ENCODE peak calls at places on chromosomes 11 and 22, in nine cellular contexts. One of them, this sample, is unnamed.

GRCh38 chr11:125956371-125956770 is 10.5 kb downstream of the VSIG10L2 start:
- DNase-seq in KBM-7: no peak
- DNase-seq in activated CD4-positive, alpha-beta T cell treated with anti-CD3 and anti-CD28 coated beads for 24 hours: no peak
- DNase-seq in NCI-H2029 treated with DMSO at 0.1 percent for 48 hours: no peak
- DNase-seq in AG09309: no peak
- DNase-seq in GM20000: no peak
- DNase-seq in left ventricle myocardium inferior: peak
- DNase-seq in activated CD4-positive, alpha-beta memory T cell treated with anti-CD3 and anti-CD28 coated beads, Interleukin-2, amount 10 ng/mL, durations not matched to agents 7 days and 5 days: no peak
- DNase-seq in EL: no peak
- DNase-seq in this sample: no peak

GRCh38 chr11:44977493-44977984 is 26.9 kb upstream of the TP53I11 start:
- DNase-seq in activated CD4-positive, alpha-beta T cell treated with anti-CD3 and anti-CD28 coated beads for 24 hours: no peak
- DNase-seq in AG09309: no peak
- DNase-seq in GM20000: no peak
- DNase-seq in activated CD4-positive, alpha-beta memory T cell treated with anti-CD3 and anti-CD28 coated beads, Interleukin-2, amount 10 ng/mL, durations not matched to agents 7 days and 5 days: no peak
- DNase-seq in left ventricle myocardium inferior: no peak
- DNase-seq in EL: peak
- DNase-seq in KBM-7: no peak
- DNase-seq in NCI-H2029 treated with DMSO at 0.1 percent for 48 hours: no peak
- DNase-seq in this sample: no peak

GRCh38 chr11:116229581-116229980 is 543.2 kb downstream of the BUD13 start:
- DNase-seq in EL: no peak
- DNase-seq in left ventricle myocardium inferior: no peak
- DNase-seq in GM20000: no peak
- DNase-seq in KBM-7: no peak
- DNase-seq in activated CD4-positive, alpha-beta memory T cell treated with anti-CD3 and anti-CD28 coated beads, Interleukin-2, amount 10 ng/mL, durations not matched to agents 7 days and 5 days: no peak
- DNase-seq in activated CD4-positive, alpha-beta T cell treated with anti-CD3 and anti-CD28 coated beads for 24 hours: no peak
- DNase-seq in NCI-H2029 treated with DMSO at 0.1 percent for 48 hours: no peak
- DNase-seq in AG09309: no peak
- DNase-seq in this sample: no peak

GRCh38 chr11:79098096-79098495 is 342.7 kb downstream of the TENM4 start:
- DNase-seq in left ventricle myocardium inferior: no peak
- DNase-seq in activated CD4-positive, alpha-beta memory T cell treated with anti-CD3 and anti-CD28 coated beads, Interleukin-2, amount 10 ng/mL, durations not matched to agents 7 days and 5 days: no peak
- DNase-seq in KBM-7: no peak
- DNase-seq in NCI-H2029 treated with DMSO at 0.1 percent for 48 hours: no peak
- DNase-seq in activated CD4-positive, alpha-beta T cell treated with anti-CD3 and anti-CD28 coated beads for 24 hours: no peak
- DNase-seq in AG09309: no peak
- DNase-seq in GM20000: no peak
- DNase-seq in EL: peak
- DNase-seq in this sample: no peak

GRCh38 chr11:64856382-64857227 is 12.2 kb upstream of the CDC42BPG start:
- DNase-seq in activated CD4-positive, alpha-beta T cell treated with anti-CD3 and anti-CD28 coated beads for 24 hours: no peak
- DNase-seq in AG09309: no peak
- DNase-seq in NCI-H2029 treated with DMSO at 0.1 percent for 48 hours: no peak
- DNase-seq in GM20000: no peak
- DNase-seq in KBM-7: peak
- DNase-seq in activated CD4-positive, alpha-beta memory T cell treated with anti-CD3 and anti-CD28 coated beads, Interleukin-2, amount 10 ng/mL, durations not matched to agents 7 days and 5 days: peak
- DNase-seq in EL: peak
- DNase-seq in left ventricle myocardium inferior: no peak
- DNase-seq in this sample: no peak

GRCh38 chr11:74019860-74020259 is 11.0 kb upstream of the UCP3 start:
- DNase-seq in GM20000: no peak
- DNase-seq in NCI-H2029 treated with DMSO at 0.1 percent for 48 hours: no peak
- DNase-seq in activated CD4-positive, alpha-beta T cell treated with anti-CD3 and anti-CD28 coated beads for 24 hours: peak
- DNase-seq in activated CD4-positive, alpha-beta memory T cell treated with anti-CD3 and anti-CD28 coated beads, Interleukin-2, amount 10 ng/mL, durations not matched to agents 7 days and 5 days: peak
- DNase-seq in AG09309: no peak
- DNase-seq in EL: no peak
- DNase-seq in KBM-7: no peak
- DNase-seq in left ventricle myocardium inferior: no peak
- DNase-seq in this sample: no peak

GRCh38 chr22:35630891-35631290 is 13.8 kb upstream of the MB start:
- DNase-seq in activated CD4-positive, alpha-beta T cell treated with anti-CD3 and anti-CD28 coated beads for 24 hours: no peak
- DNase-seq in AG09309: no peak
- DNase-seq in left ventricle myocardium inferior: no peak
- DNase-seq in activated CD4-positive, alpha-beta memory T cell treated with anti-CD3 and anti-CD28 coated beads, Interleukin-2, amount 10 ng/mL, durations not matched to agents 7 days and 5 days: no peak
- DNase-seq in GM20000: no peak
- DNase-seq in NCI-H2029 treated with DMSO at 0.1 percent for 48 hours: no peak
- DNase-seq in EL: no peak
- DNase-seq in KBM-7: no peak
- DNase-seq in this sample: peak

GRCh38 chr11:112227002-112227401 is 774 bp downstream of the PTS start:
- DNase-seq in NCI-H2029 treated with DMSO at 0.1 percent for 48 hours: no peak
- DNase-seq in GM20000: peak
- DNase-seq in EL: peak
- DNase-seq in KBM-7: no peak
- DNase-seq in activated CD4-positive, alpha-beta T cell treated with anti-CD3 and anti-CD28 coated beads for 24 hours: no peak
- DNase-seq in AG09309: no peak
- DNase-seq in left ventricle myocardium inferior: no peak
- DNase-seq in activated CD4-positive, alpha-beta memory T cell treated with anti-CD3 and anti-CD28 coated beads, Interleukin-2, amount 10 ng/mL, durations not matched to agents 7 days and 5 days: no peak
- DNase-seq in this sample: no peak

GRCh38 chr11:44950625-44951472 is at the start of gene TP53I11:
- DNase-seq in NCI-H2029 treated with DMSO at 0.1 percent for 48 hours: no peak
- DNase-seq in GM20000: peak
- DNase-seq in EL: peak
- DNase-seq in AG09309: no peak
- DNase-seq in activated CD4-positive, alpha-beta memory T cell treated with anti-CD3 and anti-CD28 coated beads, Interleukin-2, amount 10 ng/mL, durations not matched to agents 7 days and 5 days: peak
- DNase-seq in KBM-7: peak
- DNase-seq in left ventricle myocardium inferior: peak
- DNase-seq in activated CD4-positive, alpha-beta T cell treated with anti-CD3 and anti-CD28 coated beads for 24 hours: peak
- DNase-seq in this sample: no peak

GRCh38 chr22:35812600-35812999 is 94.9 kb downstream of the APOL5 start:
- DNase-seq in EL: no peak
- DNase-seq in NCI-H2029 treated with DMSO at 0.1 percent for 48 hours: no peak
- DNase-seq in left ventricle myocardium inferior: no peak
- DNase-seq in activated CD4-positive, alpha-beta T cell treated with anti-CD3 and anti-CD28 coated beads for 24 hours: no peak
- DNase-seq in AG09309: no peak
- DNase-seq in GM20000: no peak
- DNase-seq in KBM-7: no peak
- DNase-seq in activated CD4-positive, alpha-beta memory T cell treated with anti-CD3 and anti-CD28 coated beads, Interleukin-2, amount 10 ng/mL, durations not matched to agents 7 days and 5 days: no peak
- DNase-seq in this sample: no peak

GRCh38 chr11:130635937-130636336 is 187.5 kb downstream of the ADAMTS15 start:
- DNase-seq in activated CD4-positive, alpha-beta T cell treated with anti-CD3 and anti-CD28 coated beads for 24 hours: no peak
- DNase-seq in EL: no peak
- DNase-seq in NCI-H2029 treated with DMSO at 0.1 percent for 48 hours: no peak
- DNase-seq in activated CD4-positive, alpha-beta memory T cell treated with anti-CD3 and anti-CD28 coated beads, Interleukin-2, amount 10 ng/mL, durations not matched to agents 7 days and 5 days: no peak
- DNase-seq in left ventricle myocardium inferior: no peak
- DNase-seq in AG09309: no peak
- DNase-seq in KBM-7: no peak
- DNase-seq in GM20000: no peak
- DNase-seq in this sample: no peak

GRCh38 chr11:130433357-130433756 is 4.9 kb upstream of the ADAMTS8 start:
- DNase-seq in activated CD4-positive, alpha-beta memory T cell treated with anti-CD3 and anti-CD28 coated beads, Interleukin-2, amount 10 ng/mL, durations not matched to agents 7 days and 5 days: no peak
- DNase-seq in AG09309: no peak
- DNase-seq in activated CD4-positive, alpha-beta T cell treated with anti-CD3 and anti-CD28 coated beads for 24 hours: no peak
- DNase-seq in NCI-H2029 treated with DMSO at 0.1 percent for 48 hours: no peak
- DNase-seq in EL: no peak
- DNase-seq in GM20000: no peak
- DNase-seq in left ventricle myocardium inferior: no peak
- DNase-seq in KBM-7: no peak
- DNase-seq in this sample: no peak

GRCh38 chr11:27717377-27717776 is 17.1 kb upstream of the BDNF start:
- DNase-seq in activated CD4-positive, alpha-beta T cell treated with anti-CD3 and anti-CD28 coated beads for 24 hours: no peak
- DNase-seq in NCI-H2029 treated with DMSO at 0.1 percent for 48 hours: no peak
- DNase-seq in KBM-7: no peak
- DNase-seq in EL: peak
- DNase-seq in left ventricle myocardium inferior: no peak
- DNase-seq in GM20000: no peak
- DNase-seq in activated CD4-positive, alpha-beta memory T cell treated with anti-CD3 and anti-CD28 coated beads, Interleukin-2, amount 10 ng/mL, durations not matched to agents 7 days and 5 days: no peak
- DNase-seq in AG09309: no peak
- DNase-seq in this sample: no peak

GRCh38 chr22:17118342-17118741 is 2.8 kb downstream of the TMEM121B start:
- DNase-seq in GM20000: no peak
- DNase-seq in activated CD4-positive, alpha-beta T cell treated with anti-CD3 and anti-CD28 coated beads for 24 hours: no peak
- DNase-seq in AG09309: no peak
- DNase-seq in left ventricle myocardium inferior: no peak
- DNase-seq in EL: no peak
- DNase-seq in KBM-7: no peak
- DNase-seq in NCI-H2029 treated with DMSO at 0.1 percent for 48 hours: no peak
- DNase-seq in activated CD4-positive, alpha-beta memory T cell treated with anti-CD3 and anti-CD28 coated beads, Interleukin-2, amount 10 ng/mL, durations not matched to agents 7 days and 5 days: no peak
- DNase-seq in this sample: no peak

GRCh38 chr22:32617883-32618282 is 143.3 kb downstream of the FBXO7 start:
- DNase-seq in activated CD4-positive, alpha-beta memory T cell treated with anti-CD3 and anti-CD28 coated beads, Interleukin-2, amount 10 ng/mL, durations not matched to agents 7 days and 5 days: no peak
- DNase-seq in NCI-H2029 treated with DMSO at 0.1 percent for 48 hours: no peak
- DNase-seq in AG09309: no peak
- DNase-seq in GM20000: no peak
- DNase-seq in activated CD4-positive, alpha-beta T cell treated with anti-CD3 and anti-CD28 coated beads for 24 hours: no peak
- DNase-seq in KBM-7: no peak
- DNase-seq in left ventricle myocardium inferior: no peak
- DNase-seq in EL: no peak
- DNase-seq in this sample: no peak

This sample was measured in Karpas-422.